ENCODE peak calls at places on chromosome 22, in four cellular contexts. J, O, D and F are unnamed samples.

GRCh38 chr22:41910050-41910598 is 4.8 kb downstream of the SHISA8 start:
- DNase-seq in J (no peak), O (peak), D (no peak), F (no peak)

GRCh38 chr22:48581821-48582469 is 1245.7 kb downstream of the BRD1 start:
- DNase-seq in J (no peak), O (no peak), D (no peak), F (no peak)

GRCh38 chr22:11042116-11042515 is 4485.9 kb upstream of the OR11H1 start:
- DNase-seq in J (no peak), O (no peak), D (no peak), F (no peak)

GRCh38 chr22:23403152-23403719 is 176.9 kb downstream of the IGLL1 start:
- DNase-seq in J (peak), O (no peak), D (no peak), F (no peak)

GRCh38 chr22:41458161-41458728 is 10.2 kb downstream of the PHF5A start:
- DNase-seq in J (peak), O (no peak), D (no peak), F (no peak)

GRCh38 chr22:29820941-29821789 is 16.9 kb downstream of the ASCC2 start:
- DNase-seq in J (no peak), O (peak), D (peak), F (peak)

GRCh38 chr22:49748514-49748913 is 79.2 kb downstream of the BRD1 start:
- DNase-seq in J (no peak), O (no peak), D (no peak), F (no peak)

GRCh38 chr22:42336527-42337227 is 66.2 kb upstream of the TCF20 start:
- DNase-seq in J (no peak), O (no peak), D (no peak), F (no peak)

GRCh38 chr22:47401976-47402770 is 639.7 kb downstream of the TBC1D22A start:
- DNase-seq in J (no peak), O (no peak), D (no peak), F (no peak)

GRCh38 chr22:49255741-49256318 is 571.8 kb downstream of the BRD1 start:
- DNase-seq in J (no peak), O (no peak), D (no peak), F (no peak)

GRCh38 chr22:25970348-25970995 is 198.8 kb upstream of the SEZ6L start:
- DNase-seq in J (no peak), O (peak), D (no peak), F (no peak)

GRCh38 chr22:43993072-43993760 is 30.9 kb upstream of the PARVB start:
- DNase-seq in J (peak), O (peak), D (peak), F (no peak)

GRCh38 chr22:46593996-46594946 is 25.9 kb upstream of the GRAMD4 start:
- DNase-seq in J (peak), O (no peak), D (no peak), F (no peak)

GRCh38 chr22:29524440-29525191 is 28.9 kb downstream of the THOC5 start:
- DNase-seq in J (peak), O (peak), D (no peak), F (no peak)

GRCh38 chr22:30649430-30650007 is 13.9 kb downstream of the SLC35E4 start:
- DNase-seq in J (no peak), O (peak), D (no peak), F (no peak)

GRCh38 chr22:29009148-29009547 is 52.5 kb downstream of the C22orf31 start:
- DNase-seq in J (no peak), O (no peak), D (no peak), F (no peak)

GRCh38 chr22:20857838-20858614 is 585 bp downstream of the PI4KA start:
- DNase-seq in J (peak), O (peak), D (peak), F (no peak)

GRCh38 chr22:42800731-42801536 is 56.1 kb downstream of the ARFGAP3 start:
- DNase-seq in J (no peak), O (no peak), D (no peak), F (no peak)

GRCh38 chr22:45091254-45091854 is 72.4 kb upstream of the NUP50 start:
- DNase-seq in J (no peak), O (no peak), D (no peak), F (no peak)

GRCh38 chr22:45092644-45093043 is 71.1 kb upstream of the NUP50 start:
- DNase-seq in J (no peak), O (no peak), D (no peak), F (no peak)

GRCh38 chr22:45094081-45094720 is 69.5 kb upstream of the NUP50 start:
- DNase-seq in J (no peak), O (no peak), D (no peak), F (no peak)

GRCh38 chr22:45087802-45088201 is 75.9 kb upstream of the NUP50 start:
- DNase-seq in J (no peak), O (no peak), D (no peak), F (no peak)

GRCh38 chr22:45090364-45090960 is 73.3 kb upstream of the NUP50 start:
- DNase-seq in J (no peak), O (peak), D (no peak), F (no peak)
- TF ChIP-seq CTCF in J (no peak), O (no peak), D (no peak), F (no peak)

GRCh38 chr22:40345271-40345670 is 1.0 kb upstream of the ADSL start:
- DNase-seq in J (no peak), O (no peak), D (no peak), F (no peak)

GRCh38 chr22:40347300-40347699 is 1.0 kb downstream of the ADSL start:
- DNase-seq in J (no peak), O (no peak), D (no peak), F (no peak)

GRCh38 chr22:40346178-40347064 is at the start of gene ADSL:
- DNase-seq in J (peak), O (peak), D (peak), F (no peak)

GRCh38 chr22:40345801-40346177 is 511 bp upstream of the ADSL start:
- DNase-seq in J (peak), O (no peak), D (no peak), F (no peak)

DNA sequence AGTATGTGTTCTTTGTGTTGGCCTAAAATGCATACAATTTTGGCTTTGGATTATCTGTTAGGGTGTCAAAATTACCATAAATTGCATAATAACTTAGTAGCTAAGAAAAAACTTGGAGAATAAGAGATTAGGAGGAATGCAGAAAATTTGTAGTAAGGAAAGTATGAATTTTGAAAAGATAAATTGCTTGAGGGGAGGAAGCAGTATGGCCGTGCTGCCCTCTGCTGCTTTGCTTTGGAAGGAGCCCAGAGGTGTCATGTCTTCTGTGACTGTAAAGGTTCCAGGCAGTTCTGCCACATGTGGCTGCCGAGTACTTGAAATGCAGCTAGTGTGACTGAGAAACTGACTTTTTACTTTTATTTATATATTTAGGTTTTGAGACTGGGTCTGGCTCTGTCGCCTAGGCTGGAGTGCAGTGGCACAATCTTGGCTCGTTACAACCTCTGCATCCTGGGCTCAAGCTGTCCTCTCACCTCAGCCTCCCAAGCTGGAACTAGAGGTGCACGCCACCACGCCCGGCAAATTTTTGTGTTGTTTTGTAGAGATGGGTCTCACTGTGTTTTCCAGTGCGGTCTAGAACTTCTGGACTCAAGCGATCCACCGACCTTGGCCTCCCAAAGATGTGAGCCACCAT is 1.8 kb downstream of the ADSL start:
- DNase-seq in J (peak), O (peak), D (peak), F (no peak)
- H3K4me3 ChIP-seq in J (peak), O (no peak), D (no peak), F (peak)

GRCh38 chr22:24407278-24407665 is 20.1 kb upstream of the ADORA2A start:
- DNase-seq in J (no peak), O (no peak), D (no peak), F (no peak)

GRCh38 chr22:24405631-24406321 is 21.6 kb upstream of the ADORA2A start:
- DNase-seq in J (no peak), O (no peak), D (no peak), F (no peak)

GRCh38 chr22:24407884-24408283 is 19.5 kb upstream of the ADORA2A start:
- DNase-seq in J (no peak), O (no peak), D (no peak), F (no peak)

GRCh38 chr22:24404561-24405275 is 22.7 kb upstream of the ADORA2A start:
- DNase-seq in J (no peak), O (no peak), D (no peak), F (no peak)

GRCh38 chr22:24406322-24407277 is 20.8 kb upstream of the ADORA2A start:
- DNase-seq in J (no peak), O (no peak), D (no peak), F (no peak)
- TF ChIP-seq CTCF in J (no peak), O (no peak), D (no peak), F (no peak)

DNA sequence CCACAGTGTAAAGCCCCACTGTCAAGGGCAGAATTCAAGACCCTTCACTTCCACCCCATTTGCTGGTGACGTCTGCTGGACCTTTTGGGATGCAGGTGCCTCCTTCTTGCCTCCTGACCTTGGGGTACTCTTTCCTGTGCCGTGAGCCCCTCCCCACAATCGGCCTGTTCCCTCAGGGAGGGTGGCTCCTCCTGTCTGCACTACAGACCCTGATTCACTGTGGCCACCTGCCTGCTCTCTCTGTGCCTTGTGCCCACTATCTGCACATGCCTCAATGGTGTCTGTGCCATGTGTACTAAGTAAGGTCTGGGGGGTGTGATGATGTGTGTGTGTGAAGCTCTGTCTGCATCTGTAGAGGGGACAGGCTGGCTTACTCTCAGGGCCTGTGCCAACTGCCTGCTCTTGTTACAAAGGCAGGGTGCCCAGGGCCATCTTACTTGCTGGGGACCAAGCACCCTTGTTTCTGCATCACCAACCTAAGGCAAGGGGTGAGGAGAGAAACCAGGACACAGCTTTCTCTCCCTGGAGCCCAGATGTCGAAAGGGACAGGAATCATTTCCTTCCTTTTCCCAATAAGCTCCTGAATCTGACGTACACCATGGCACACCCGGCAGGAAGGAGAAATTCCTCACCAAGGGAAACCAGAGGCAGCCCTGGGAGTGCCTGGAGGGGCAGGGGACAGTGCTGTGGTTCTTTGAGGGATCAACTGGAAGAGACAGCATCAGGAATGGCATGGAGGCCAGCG is 3.7 kb downstream of the PPM1F start:
- DNase-seq in J (peak), O (no peak), D (no peak), F (no peak)
- H3K4me3 ChIP-seq in J (no peak), O (no peak), D (no peak), F (no peak)

DNA sequence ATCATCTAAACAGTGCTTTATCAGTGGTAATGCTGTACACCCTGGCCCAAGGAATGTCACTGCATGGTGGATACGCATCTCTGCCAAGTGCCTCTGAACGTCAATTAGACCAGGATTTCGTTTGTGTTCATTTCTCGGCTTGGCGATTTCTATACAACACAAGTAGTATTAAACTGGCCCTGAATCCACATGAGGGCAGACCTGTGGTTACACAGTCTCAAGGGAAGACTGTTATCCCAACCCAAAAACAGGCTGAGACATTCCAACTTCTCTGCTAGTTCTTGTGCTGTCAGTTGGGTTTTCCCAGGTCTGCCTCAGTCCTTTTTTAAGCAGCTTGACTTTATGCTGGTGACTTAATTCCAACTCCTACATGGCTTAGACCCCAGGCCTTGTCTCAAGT is 58.1 kb downstream of the HIRA start:
- DNase-seq in J (no peak), O (no peak), D (no peak), F (no peak)
- TF ChIP-seq CTCF in J (no peak), O (no peak), D (no peak), F (no peak)

GRCh38 chr22:17999851-18000250 is 24.5 kb downstream of the MICAL3 start:
- DNase-seq in J (no peak), O (peak), D (no peak), F (no peak)
- H3K4me3 ChIP-seq in J (peak), O (no peak), D (peak), F (peak)

GRCh38 chr22:19766235-19766505 is 5.6 kb downstream of the TBX1 start:
- DNase-seq in J (no peak), O (no peak), D (no peak), F (no peak)

GRCh38 chr22:19767427-19768380 is 7.1 kb downstream of the TBX1 start:
- DNase-seq in J (peak), O (no peak), D (no peak), F (no peak)

GRCh38 chr22:19765477-19766234 is 5.1 kb downstream of the TBX1 start:
- DNase-seq in J (no peak), O (no peak), D (no peak), F (no peak)

GRCh38 chr22:19764636-19765476 is 4.3 kb downstream of the TBX1 start:
- DNase-seq in J (no peak), O (no peak), D (no peak), F (no peak)

GRCh38 chr22:19766506-19767426 is 6.2 kb downstream of the TBX1 start:
- DNase-seq in J (peak), O (peak), D (peak), F (no peak)
- TF ChIP-seq CTCF in J (peak), O (peak), D (no peak), F (no peak)

GRCh38 chr22:39478461-39478860 is 21.6 kb downstream of the MGAT3 start:
- DNase-seq in J (no peak), O (peak), D (no peak), F (no peak)

GRCh38 chr22:39477542-39477941 is 20.7 kb downstream of the MGAT3 start:
- DNase-seq in J (no peak), O (no peak), D (no peak), F (no peak)

GRCh38 chr22:39475902-39476301 is 19.1 kb downstream of the MGAT3 start:
- DNase-seq in J (no peak), O (no peak), D (no peak), F (no peak)

GRCh38 chr22:39475337-39475736 is 18.5 kb downstream of the MGAT3 start:
- DNase-seq in J (no peak), O (no peak), D (no peak), F (no peak)

DNA sequence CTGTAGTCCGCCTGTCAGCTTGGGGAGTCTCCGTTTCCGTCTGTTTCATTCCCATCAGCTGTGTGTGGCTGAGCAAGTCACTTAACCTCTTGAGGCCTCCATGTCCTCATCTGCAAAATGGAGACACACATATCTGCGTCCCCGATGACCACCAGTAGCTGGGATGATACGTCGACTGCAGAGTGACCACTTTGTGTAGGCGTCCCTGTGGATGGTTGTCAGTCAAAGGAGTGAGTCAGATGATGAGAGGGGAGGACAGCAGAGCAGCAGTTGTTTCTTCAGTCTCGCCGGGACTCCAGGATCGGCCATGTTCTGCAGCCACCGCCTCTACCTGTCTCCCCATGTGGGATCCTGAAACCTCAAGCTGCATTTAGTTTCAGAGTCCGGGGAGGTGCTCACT is 19.9 kb downstream of the MGAT3 start:
- DNase-seq in J (no peak), O (no peak), D (no peak), F (no peak)
- H3K4me3 ChIP-seq in J (no peak), O (no peak), D (no peak), F (no peak)

GRCh38 chr22:22394589-22394988 is 114.0 kb downstream of the ZNF280B start:
- DNase-seq in J (peak), O (no peak), D (no peak), F (no peak)
- TF ChIP-seq CTCF in J (no peak), O (no peak), D (no peak), F (no peak)

GRCh38 chr22:35834080-35834479 is 116.4 kb downstream of the APOL5 start:
- DNase-seq in J (no peak), O (no peak), D (no peak), F (no peak)
- H3K4me3 ChIP-seq in J (no peak), O (no peak), D (no peak), F (peak)